ENCODE peak calls at places on chromosomes 1 and 21, in six cellular contexts. One of them, this sample, is unnamed.

GRCh38 chr1:14660795-14661194 is 62.3 kb downstream of the KAZN start:
- DNase-seq in HCT116: no peak
- DNase-seq in GM20000: no peak
- DNase-seq in HFFc6: no peak
- DNase-seq in GM23338: no peak
- DNase-seq in heart right ventricle: no peak
- DNase-seq in this sample: no peak

GRCh38 chr1:40773748-40774265 is 9.8 kb upstream of the KCNQ4 start:
- DNase-seq in GM20000: no peak
- DNase-seq in HCT116: no peak
- DNase-seq in GM23338: peak; percentile 67
- DNase-seq in heart right ventricle: no peak
- DNase-seq in HFFc6: no peak
- DNase-seq in this sample: no peak

GRCh38 chr21:42002421-42002958 is 7.7 kb downstream of the ZBTB21 start:
- DNase-seq in heart right ventricle: no peak
- DNase-seq in GM23338: no peak
- DNase-seq in HFFc6: peak; percentile 96
- DNase-seq in HCT116: no peak
- DNase-seq in GM20000: peak; percentile 67
- DNase-seq in this sample: no peak

GRCh38 chr1:165717918-165718515 is 19.7 kb upstream of the ALDH9A1 start:
- DNase-seq in heart right ventricle: no peak
- DNase-seq in HFFc6: peak; percentile 66
- DNase-seq in HCT116: peak; percentile 48
- DNase-seq in GM23338: peak; percentile 86
- DNase-seq in GM20000: peak; percentile 66
- DNase-seq in this sample: peak; percentile 57

GRCh38 chr1:229342902-229343587 is at the start of gene CCSAP:
- DNase-seq in GM23338: peak; percentile 52
- DNase-seq in HFFc6: no peak
- DNase-seq in HCT116: no peak
- DNase-seq in GM20000: peak; percentile 75
- DNase-seq in heart right ventricle: peak; percentile 63
- DNase-seq in this sample: peak; percentile 51

GRCh38 chr1:181117648-181118449 is 29.3 kb downstream of the IER5 start:
- DNase-seq in heart right ventricle: no peak
- DNase-seq in GM23338: no peak
- DNase-seq in HFFc6: peak; percentile 82
- DNase-seq in HCT116: peak; percentile 66
- DNase-seq in GM20000: no peak
- DNase-seq in this sample: peak; percentile 80

GRCh38 chr1:44801491-44802305 is 1.5 kb downstream of the PLK3 start:
- DNase-seq in heart right ventricle: no peak
- DNase-seq in GM20000: no peak
- DNase-seq in HFFc6: no peak
- DNase-seq in HCT116: no peak
- DNase-seq in GM23338: no peak
- DNase-seq in this sample: no peak

GRCh38 chr21:36030581-36031189 is 29.6 kb downstream of the SETD4 start:
- DNase-seq in HFFc6: peak; percentile 15
- DNase-seq in GM20000: no peak
- DNase-seq in heart right ventricle: no peak
- DNase-seq in GM23338: no peak
- DNase-seq in HCT116: no peak
- DNase-seq in this sample: no peak

GRCh38 chr1:88985033-88985432 is 7.4 kb downstream of the KYAT3 start:
- DNase-seq in HCT116: peak; percentile 79
- DNase-seq in heart right ventricle: no peak
- DNase-seq in GM23338: no peak
- DNase-seq in HFFc6: peak; percentile 86
- DNase-seq in GM20000: no peak
- DNase-seq in this sample: peak; percentile 76

GRCh38 chr21:23861908-23862504 is 1745.3 kb downstream of the MRPL39 start:
- DNase-seq in heart right ventricle: no peak
- DNase-seq in GM23338: no peak
- DNase-seq in GM20000: no peak
- DNase-seq in HFFc6: no peak
- DNase-seq in HCT116: no peak
- DNase-seq in this sample: no peak

GRCh38 chr21:44828362-44829056 is 10.6 kb upstream of the SUMO3 start:
- DNase-seq in heart right ventricle: no peak
- DNase-seq in GM20000: no peak
- DNase-seq in HCT116: no peak
- DNase-seq in HFFc6: no peak
- DNase-seq in GM23338: no peak
- DNase-seq in this sample: no peak

GRCh38 chr1:32539584-32540571 is 651 bp downstream of the ZBTB8A start:
- DNase-seq in heart right ventricle: peak; percentile 38
- DNase-seq in GM23338: peak; percentile 72
- DNase-seq in GM20000: peak; percentile 79
- DNase-seq in HFFc6: peak; percentile 9
- DNase-seq in HCT116: no peak
- DNase-seq in this sample: peak; percentile 58

GRCh38 chr1:226550671-226551041 is 2.1 kb downstream of the STUM start:
- DNase-seq in HFFc6: no peak
- DNase-seq in HCT116: no peak
- DNase-seq in heart right ventricle: no peak
- DNase-seq in GM20000: no peak
- DNase-seq in GM23338: no peak
- DNase-seq in this sample: no peak

GRCh38 chr1:67524143-67525052 is 94.2 kb upstream of the SERBP1 start:
- DNase-seq in heart right ventricle: no peak
- DNase-seq in GM23338: peak; percentile 45
- DNase-seq in GM20000: no peak
- DNase-seq in HCT116: peak; percentile 10
- DNase-seq in HFFc6: peak; percentile 32
- DNase-seq in this sample: no peak

GRCh38 chr1:228164561-228165371 is 838 bp upstream of the IBA57 start:
- DNase-seq in GM20000: no peak
- DNase-seq in GM23338: no peak
- DNase-seq in HCT116: no peak
- DNase-seq in heart right ventricle: no peak
- DNase-seq in HFFc6: no peak
- DNase-seq in this sample: no peak

GRCh38 chr1:21337931-21338567 is 47.8 kb upstream of the ECE1 start:
- DNase-seq in HCT116: no peak
- DNase-seq in heart right ventricle: peak; percentile 84
- DNase-seq in GM20000: no peak
- DNase-seq in GM23338: no peak
- DNase-seq in HFFc6: peak; percentile 38
- DNase-seq in this sample: no peak

GRCh38 chr1:194485432-194485831 is 1299.0 kb upstream of the B3GALT2 start:
- DNase-seq in HCT116: no peak
- DNase-seq in GM23338: no peak
- DNase-seq in GM20000: no peak
- DNase-seq in heart right ventricle: no peak
- DNase-seq in HFFc6: no peak
- DNase-seq in this sample: no peak

GRCh38 chr1:111988743-111989453 is 570 bp downstream of the KCND3 start:
- DNase-seq in heart right ventricle: peak; percentile 42
- DNase-seq in GM23338: peak; percentile 66
- DNase-seq in HCT116: no peak
- DNase-seq in HFFc6: no peak
- DNase-seq in GM20000: no peak
- DNase-seq in this sample: no peak

GRCh38 chr1:166340709-166341108 is 173.9 kb upstream of the FAM78B start:
- DNase-seq in GM20000: no peak
- DNase-seq in HCT116: no peak
- DNase-seq in GM23338: no peak
- DNase-seq in HFFc6: no peak
- DNase-seq in heart right ventricle: no peak
- DNase-seq in this sample: no peak

DNA sequence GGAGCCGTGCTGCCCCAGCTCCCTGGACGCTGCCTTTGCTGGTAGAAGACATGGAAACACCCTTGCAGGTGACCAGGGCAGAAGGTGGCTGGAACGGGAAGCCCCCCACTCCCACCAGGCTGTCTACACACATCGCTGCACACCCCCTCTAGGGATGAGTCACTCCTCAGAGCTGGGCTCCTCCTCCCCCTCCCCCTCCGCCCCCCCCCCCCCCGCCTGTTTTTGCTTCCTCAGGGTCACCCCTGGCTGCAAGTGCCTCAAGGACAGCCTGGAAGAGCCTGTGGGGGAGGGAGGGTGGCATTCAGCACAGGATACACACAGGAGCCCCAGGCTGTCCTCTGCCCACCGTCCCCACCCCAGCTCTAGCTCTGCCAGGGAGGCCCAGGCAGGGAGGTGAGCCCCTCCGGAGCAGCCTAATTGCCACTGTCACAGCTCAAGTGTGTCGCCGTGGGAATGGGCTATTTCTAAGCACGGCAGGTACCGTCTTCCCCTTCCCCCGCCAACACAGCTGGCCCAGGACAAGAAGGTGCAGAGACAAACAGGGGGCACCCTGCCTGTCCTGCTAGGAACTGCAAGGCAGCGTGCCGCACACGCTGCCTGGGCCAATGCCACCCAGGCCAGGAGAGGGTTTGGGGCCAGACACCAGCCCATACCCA is 2.5 kb downstream of the FNDC10 start:
- DNase-seq in HFFc6: no peak
- DNase-seq in GM20000: peak; percentile 68
- DNase-seq in heart right ventricle: no peak
- DNase-seq in GM23338: peak; percentile 76
- DNase-seq in HCT116: no peak
- DNase-seq in this sample: peak; percentile 24
- TF ChIP-seq CTCF in HFFc6: peak; percentile 58
- TF ChIP-seq CTCF in GM20000: no peak
- TF ChIP-seq CTCF in heart right ventricle: peak; percentile 38
- TF ChIP-seq CTCF in GM23338: peak; percentile 46
- TF ChIP-seq CTCF in HCT116: no peak
- TF ChIP-seq CTCF in this sample: peak; percentile 19

GRCh38 chr1:200949626-200950025 is 54.9 kb downstream of the INAVA start:
- DNase-seq in GM23338: no peak
- DNase-seq in HFFc6: no peak
- DNase-seq in heart right ventricle: no peak
- DNase-seq in GM20000: no peak
- DNase-seq in HCT116: no peak
- DNase-seq in this sample: no peak

GRCh38 chr1:200951016-200951415 is 56.3 kb downstream of the INAVA start:
- DNase-seq in HFFc6: peak; percentile 58
- DNase-seq in HCT116: no peak
- DNase-seq in GM20000: no peak
- DNase-seq in heart right ventricle: no peak
- DNase-seq in GM23338: no peak
- DNase-seq in this sample: no peak

DNA sequence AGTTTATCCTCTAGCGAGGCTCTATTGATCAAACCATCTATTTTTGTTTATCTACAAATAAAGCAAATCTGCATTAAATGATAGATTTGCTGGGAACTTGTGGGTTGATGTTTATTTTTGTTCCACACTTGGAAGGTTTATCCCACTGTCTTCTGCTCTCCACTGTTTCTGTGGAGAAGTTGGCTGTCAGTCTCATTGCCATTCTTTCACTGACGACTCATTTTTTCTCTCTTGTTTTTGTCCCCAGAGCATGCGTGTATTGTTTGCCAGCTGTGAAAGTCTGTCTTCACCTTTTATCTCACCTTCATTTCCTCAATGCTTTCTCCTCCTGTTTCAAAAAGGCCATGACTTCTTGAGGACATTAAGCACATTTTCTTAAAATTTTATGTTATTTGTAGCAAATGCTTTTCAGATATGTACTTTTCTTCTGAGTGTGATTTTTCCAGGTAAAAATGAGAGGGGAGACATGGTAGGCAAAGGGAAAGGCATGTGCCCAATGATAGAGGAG is 52.4 kb downstream of the INAVA start:
- DNase-seq in GM20000: no peak
- DNase-seq in HFFc6: no peak
- DNase-seq in heart right ventricle: no peak
- DNase-seq in GM23338: no peak
- DNase-seq in HCT116: peak; percentile 2
- DNase-seq in this sample: no peak
- TF ChIP-seq CTCF in GM20000: no peak
- TF ChIP-seq CTCF in HFFc6: no peak
- TF ChIP-seq CTCF in heart right ventricle: no peak
- TF ChIP-seq CTCF in GM23338: no peak
- TF ChIP-seq CTCF in HCT116: no peak
- TF ChIP-seq CTCF in this sample: no peak

GRCh38 chr1:58841455-58841854 is 57.6 kb upstream of the JUN start:
- DNase-seq in heart right ventricle: no peak
- DNase-seq in HFFc6: no peak
- DNase-seq in GM20000: no peak
- DNase-seq in GM23338: peak; percentile 74
- DNase-seq in HCT116: no peak
- DNase-seq in this sample: no peak
- TF ChIP-seq CTCF in heart right ventricle: peak; percentile 30
- TF ChIP-seq CTCF in HFFc6: peak; percentile 72
- TF ChIP-seq CTCF in GM20000: no peak
- TF ChIP-seq CTCF in GM23338: peak; percentile 55
- TF ChIP-seq CTCF in HCT116: no peak
- TF ChIP-seq CTCF in this sample: peak; percentile 35

GRCh38 chr1:192580351-192580962 is 4.9 kb downstream of the RGS1 start:
- DNase-seq in HFFc6: peak; percentile 73
- DNase-seq in HCT116: peak; percentile 42
- DNase-seq in GM23338: peak; percentile 57
- DNase-seq in GM20000: peak; percentile 8
- DNase-seq in heart right ventricle: no peak
- DNase-seq in this sample: peak; percentile 42
- TF ChIP-seq CTCF in HFFc6: peak; percentile 77
- TF ChIP-seq CTCF in HCT116: peak; percentile 73
- TF ChIP-seq CTCF in GM23338: peak; percentile 44
- TF ChIP-seq CTCF in GM20000: peak; percentile 64
- TF ChIP-seq CTCF in heart right ventricle: peak; percentile 42
- TF ChIP-seq CTCF in this sample: no peak

DNA sequence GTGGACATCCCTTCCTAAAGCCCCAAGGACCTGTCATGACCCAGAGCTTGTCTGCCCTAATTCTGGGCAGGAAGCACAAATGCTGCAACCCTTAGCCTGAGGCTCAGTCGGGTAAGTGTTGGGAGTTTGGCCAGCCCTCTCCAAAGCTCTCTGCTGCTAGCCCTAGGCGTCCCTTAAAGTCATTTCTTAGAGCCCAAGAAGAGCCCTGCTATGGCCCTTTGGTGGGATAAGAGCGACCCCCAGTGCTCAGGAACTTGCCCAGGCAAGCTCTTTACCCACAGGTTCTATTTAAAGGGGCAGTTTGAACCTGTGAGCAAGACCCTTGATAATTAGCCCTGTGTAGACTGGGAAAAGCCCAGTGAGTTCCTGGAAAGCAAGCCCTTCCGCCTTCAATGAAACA is 356.8 kb downstream of the RRAGC start:
- DNase-seq in HCT116: no peak
- DNase-seq in HFFc6: no peak
- DNase-seq in GM23338: peak; percentile 90
- DNase-seq in GM20000: peak; percentile 28
- DNase-seq in heart right ventricle: no peak
- DNase-seq in this sample: no peak
- TF ChIP-seq CTCF in HCT116: no peak
- TF ChIP-seq CTCF in HFFc6: no peak
- TF ChIP-seq CTCF in GM23338: peak; percentile 91
- TF ChIP-seq CTCF in GM20000: peak; percentile 27
- TF ChIP-seq CTCF in heart right ventricle: no peak
- TF ChIP-seq CTCF in this sample: no peak

DNA sequence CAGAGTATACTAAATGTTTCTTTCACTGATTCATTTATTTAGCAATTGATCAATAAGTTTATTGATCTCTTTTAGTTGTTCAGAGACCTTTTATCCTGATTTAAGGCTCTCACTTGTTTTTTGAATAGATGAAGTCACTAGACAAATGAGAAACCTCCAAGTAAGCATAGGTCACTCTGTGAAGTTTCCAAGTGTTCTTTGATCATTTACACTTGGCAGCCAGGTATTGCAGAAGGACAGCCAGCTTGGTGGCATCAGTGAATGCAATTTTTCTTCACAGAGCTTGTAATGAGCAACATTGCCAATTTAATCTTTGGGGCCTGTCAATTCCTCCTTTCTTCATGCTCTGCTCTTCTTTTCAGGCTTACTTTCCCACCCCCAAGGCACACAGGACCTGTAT is 413.0 kb downstream of the OMA1 start:
- DNase-seq in heart right ventricle: no peak
- DNase-seq in GM20000: no peak
- DNase-seq in HFFc6: no peak
- DNase-seq in GM23338: no peak
- DNase-seq in HCT116: no peak
- DNase-seq in this sample: no peak
- TF ChIP-seq CTCF in heart right ventricle: no peak
- TF ChIP-seq CTCF in GM20000: no peak
- TF ChIP-seq CTCF in HFFc6: no peak
- TF ChIP-seq CTCF in GM23338: no peak
- TF ChIP-seq CTCF in HCT116: no peak
- TF ChIP-seq CTCF in this sample: no peak